ENCODE peak calls at places on chromosomes 5 and 9, in ten cellular contexts. C, Y, H, S, P, I, U, D, L and Z are unnamed samples.

GRCh38 chr5:63803165-63803564 is 159.1 kb downstream of the HTR1A start:
- DNase-seq in U (no peak), P (no peak), S (no peak), Y (no peak), D (no peak), C (no peak), H (no peak), I (no peak), L (no peak), Z (no peak)

GRCh38 chr5:135391869-135392255 is 7.2 kb downstream of the MACROH2A1 start:
- DNase-seq in Y (no peak), S (no peak), U (no peak), L (no peak), H (no peak), D (no peak), I (no peak), P (no peak), C (no peak), Z (no peak)

GRCh38 chr5:141692919-141693848 is 11.2 kb upstream of the ARAP3 start:
- DNase-seq in I (peak; percentile 18), Y (no peak), L (no peak), P (no peak), D (no peak), C (no peak), U (peak; percentile 24), S (no peak), H (no peak), Z (peak; percentile 67)

GRCh38 chr5:157309796-157310195 is 43.9 kb downstream of the CYFIP2 start:
- DNase-seq in P (no peak), D (no peak), C (no peak), L (no peak), S (no peak), Y (no peak), I (no peak), H (no peak), U (peak; percentile 7), Z (no peak)

GRCh38 chr5:76422742-76423141 is 19.7 kb downstream of the IQGAP2 start:
- DNase-seq in L (no peak), I (no peak), P (no peak), D (no peak), S (no peak), C (no peak), H (no peak), Y (no peak), U (no peak), Z (no peak)

GRCh38 chr5:138946831-138947560 is 71.9 kb upstream of the LRRTM2 start:
- DNase-seq in L (no peak), H (no peak), D (no peak), U (no peak), S (no peak), C (no peak), P (no peak), Y (no peak), I (no peak), Z (no peak)

GRCh38 chr5:17896605-17897004 is 262.3 kb downstream of the TAF11L14 start:
- DNase-seq in U (no peak), C (peak; percentile 55), D (no peak), H (no peak), L (peak; percentile 7), S (no peak), P (no peak), I (peak; percentile 0), Y (no peak), Z (no peak)

GRCh38 chr5:120479066-120479465 is 15.0 kb downstream of the PRR16 start:
- DNase-seq in S (no peak), I (peak; percentile 25), C (peak; percentile 16), L (no peak), D (no peak), U (peak; percentile 49), H (no peak), Y (no peak), P (no peak), Z (no peak)

GRCh38 chr5:178153530-178154340 is at the start of gene NHP2:
- DNase-seq in Y (peak; percentile 100), I (peak; percentile 99), S (peak; percentile 97), H (peak; percentile 98), L (peak; percentile 97), U (peak; percentile 99), D (peak; percentile 99), P (peak; percentile 99), C (peak; percentile 98), Z (peak; percentile 96)

GRCh38 chr9:8254527-8254926 is 454.9 kb upstream of the DMAC1 start:
- DNase-seq in H (no peak), U (peak; percentile 58), C (no peak), Y (no peak), D (no peak), P (no peak), S (no peak), I (peak; percentile 79), L (no peak), Z (no peak)

GRCh38 chr9:32579706-32580331 is 6.9 kb upstream of the NDUFB6 start:
- DNase-seq in U (peak; percentile 50), S (peak; percentile 62), Y (peak; percentile 41), P (peak; percentile 72), L (peak; percentile 48), H (peak; percentile 61), I (peak; percentile 75), C (peak; percentile 25), D (peak; percentile 76), Z (peak; percentile 71)

GRCh38 chr9:110131499-110131898 is 76.5 kb downstream of the C9orf152 start:
- DNase-seq in S (no peak), Y (peak; percentile 70), U (no peak), H (no peak), I (no peak), L (no peak), D (no peak), P (no peak), C (peak; percentile 32), Z (no peak)

GRCh38 chr9:113245894-113246293 is 24.6 kb downstream of the SLC31A1 start:
- DNase-seq in L (no peak), U (no peak), C (no peak), S (no peak), Y (no peak), P (no peak), I (no peak), D (no peak), H (no peak), Z (no peak)

GRCh38 chr9:128383007-128383753 is 12.0 kb downstream of the URM1 start:
- DNase-seq in I (no peak), U (no peak), S (no peak), L (no peak), H (no peak), C (no peak), P (no peak), Y (no peak), D (no peak), Z (no peak)

GRCh38 chr9:78666818-78667429 is 370.0 kb downstream of the PSAT1 start:
- DNase-seq in L (no peak), Y (no peak), P (no peak), H (no peak), C (no peak), D (no peak), S (no peak), U (no peak), I (no peak), Z (no peak)

GRCh38 chr5:116574682-116575634 is at the start of gene SEMA6A:
- DNase-seq in U (peak; percentile 90), D (peak; percentile 94), L (peak; percentile 76), C (peak; percentile 95), H (peak; percentile 92), S (no peak), P (peak; percentile 86), Y (peak; percentile 12), I (peak; percentile 72), Z (no peak)

GRCh38 chr5:159786901-159787691 is 129.2 kb upstream of the ADRA1B start:
- DNase-seq in I (peak; percentile 88), H (peak; percentile 57), L (no peak), U (peak; percentile 68), D (peak; percentile 86), C (no peak), S (no peak), P (peak; percentile 45), Y (no peak), Z (no peak)

GRCh38 chr9:135961811-135962695 is 880 bp upstream of the UBAC1 start:
- DNase-seq in D (no peak), I (no peak), Y (no peak), H (no peak), U (no peak), C (no peak), S (no peak), P (no peak), L (no peak), Z (no peak)
- H3K4me3 ChIP-seq in D (peak overlapping the region; percentile 52), I (no peak overlapping the region), Y (no peak overlapping the region), H (peak overlapping the region; percentile 85), U (no peak overlapping the region), C (peak overlapping the region; percentile 33), S (peak overlapping the region; percentile 23), P (no peak overlapping the region), L (no peak overlapping the region), Z (no peak overlapping the region)

GRCh38 chr5:171668097-171668412 is 117.6 kb upstream of the SMIM23 start:
- DNase-seq in P (no peak), I (no peak), Y (no peak), S (no peak), C (no peak), H (no peak), L (no peak), D (no peak), U (no peak), Z (no peak)
- H3K4me3 ChIP-seq in P (no peak overlapping the region), I (peak overlapping the region; percentile 19), Y (no peak overlapping the region), S (no peak overlapping the region), C (no peak overlapping the region), H (peak overlapping the region; percentile 40), L (no peak overlapping the region), D (no peak overlapping the region), U (no peak overlapping the region), Z (no peak overlapping the region)

GRCh38 chr9:5620494-5620893 is 8.4 kb upstream of the RIC1 start:
- DNase-seq in L (no peak), U (no peak), P (no peak), C (no peak), S (no peak), D (no peak), Y (no peak), H (no peak), I (no peak), Z (no peak)
- H3K4me3 ChIP-seq in L (no peak overlapping the region), U (no peak overlapping the region), P (no peak overlapping the region), C (no peak overlapping the region), S (no peak overlapping the region), D (no peak overlapping the region), Y (no peak overlapping the region), H (no peak overlapping the region), I (no peak overlapping the region), Z (no peak overlapping the region)

GRCh38 chr9:105064248-105065118 is 136.5 kb upstream of the ABCA1 start:
- DNase-seq in H (peak; percentile 90), S (no peak), D (peak; percentile 97), U (peak; percentile 98), P (peak; percentile 80), I (peak; percentile 98), Y (peak; percentile 94), L (peak; percentile 91), C (peak; percentile 97), Z (no peak)
- H3K4me3 ChIP-seq in H (peak overlapping the region; percentile 41), S (no peak overlapping the region), D (peak overlapping the region; percentile 33), U (no peak overlapping the region), P (no peak overlapping the region), I (no peak overlapping the region), Y (peak overlapping the region; percentile 36), L (no peak overlapping the region), C (no peak overlapping the region), Z (no peak overlapping the region)

GRCh38 chr5:118144540-118144939 is 843.8 kb downstream of the DTWD2 start:
- DNase-seq in L (no peak), Y (no peak), D (no peak), S (no peak), U (no peak), H (no peak), C (no peak), P (no peak), I (no peak), Z (no peak)
- H3K4me3 ChIP-seq in L (no peak overlapping the region), Y (no peak overlapping the region), D (no peak overlapping the region), S (no peak overlapping the region), U (no peak overlapping the region), H (no peak overlapping the region), C (no peak overlapping the region), P (no peak overlapping the region), I (no peak overlapping the region), Z (no peak overlapping the region)

GRCh38 chr9:70069734-70070133 is 26.1 kb downstream of the MAMDC2 start:
- DNase-seq in C (no peak), P (no peak), L (no peak), I (no peak), H (no peak), S (no peak), Y (no peak), U (no peak), D (no peak), Z (no peak)
- H3K4me3 ChIP-seq in C (no peak overlapping the region), P (no peak overlapping the region), L (no peak overlapping the region), I (no peak overlapping the region), H (no peak overlapping the region), S (no peak overlapping the region), Y (no peak overlapping the region), U (no peak overlapping the region), D (no peak overlapping the region), Z (no peak overlapping the region)